ENCODE peak calls at places on chromosomes 3 and 15, in nine cellular contexts. One of them, this sample, is unnamed. For H3K27me3 and H3K36me3, the result is how much of the 10 kb centered on the place peaks cover.

GRCh38 chr3:102415553-102415952 is 19.3 kb upstream of the ZPLD1 start:
- DNase-seq in GM06990: no peak
- DNase-seq in HepG2: no peak
- DNase-seq in GM23248: peak
- DNase-seq in neuronal stem cell: no peak
- DNase-seq in aorta: no peak
- DNase-seq in left ventricle myocardium inferior: no peak
- DNase-seq in pancreas: no peak
- DNase-seq in heart left ventricle: no peak
- DNase-seq in this sample: no peak

GRCh38 chr3:151123827-151124226 is 38.4 kb downstream of the MED12L start:
- DNase-seq in GM06990: no peak
- DNase-seq in HepG2: no peak
- DNase-seq in GM23248: no peak
- DNase-seq in neuronal stem cell: no peak
- DNase-seq in aorta: no peak
- DNase-seq in left ventricle myocardium inferior: no peak
- DNase-seq in pancreas: no peak
- DNase-seq in heart left ventricle: no peak
- DNase-seq in this sample: no peak

GRCh38 chr15:36502509-36502908 is 76.9 kb upstream of the CDIN1 start:
- DNase-seq in GM06990: no peak
- DNase-seq in HepG2: no peak
- DNase-seq in GM23248: no peak
- DNase-seq in neuronal stem cell: no peak
- DNase-seq in aorta: no peak
- DNase-seq in left ventricle myocardium inferior: no peak
- DNase-seq in pancreas: no peak
- DNase-seq in heart left ventricle: no peak
- DNase-seq in this sample: no peak

GRCh38 chr3:13537926-13538325 is 11.0 kb upstream of the FBLN2 start:
- DNase-seq in GM06990: no peak
- DNase-seq in HepG2: no peak
- DNase-seq in GM23248: peak
- DNase-seq in neuronal stem cell: no peak
- DNase-seq in aorta: peak
- DNase-seq in left ventricle myocardium inferior: no peak
- DNase-seq in pancreas: no peak
- DNase-seq in heart left ventricle: peak
- DNase-seq in this sample: peak

GRCh38 chr3:115623414-115623868 is at the start of gene GAP43:
- DNase-seq in GM06990: no peak
- DNase-seq in HepG2: peak
- DNase-seq in GM23248: peak
- DNase-seq in neuronal stem cell: no peak
- DNase-seq in aorta: peak
- DNase-seq in left ventricle myocardium inferior: peak
- DNase-seq in pancreas: peak
- DNase-seq in heart left ventricle: no peak
- DNase-seq in this sample: peak

GRCh38 chr15:50798684-50799083 is 33.2 kb upstream of the SPPL2A start:
- DNase-seq in GM06990: no peak
- DNase-seq in HepG2: no peak
- DNase-seq in GM23248: no peak
- DNase-seq in neuronal stem cell: no peak
- DNase-seq in aorta: no peak
- DNase-seq in left ventricle myocardium inferior: no peak
- DNase-seq in pancreas: peak
- DNase-seq in heart left ventricle: no peak
- DNase-seq in this sample: peak

GRCh38 chr3:194758716-194759115 is 73.0 kb downstream of the FAM43A start:
- DNase-seq in GM06990: no peak
- DNase-seq in HepG2: no peak
- DNase-seq in GM23248: no peak
- DNase-seq in neuronal stem cell: no peak
- DNase-seq in aorta: no peak
- DNase-seq in left ventricle myocardium inferior: no peak
- DNase-seq in pancreas: no peak
- DNase-seq in heart left ventricle: no peak
- DNase-seq in this sample: no peak

GRCh38 chr15:36808401-36809160 is 229.2 kb downstream of the CDIN1 start:
- DNase-seq in GM06990: no peak
- DNase-seq in HepG2: peak
- DNase-seq in GM23248: no peak
- DNase-seq in neuronal stem cell: no peak
- DNase-seq in aorta: no peak
- DNase-seq in left ventricle myocardium inferior: no peak
- DNase-seq in pancreas: peak
- DNase-seq in heart left ventricle: no peak
- DNase-seq in this sample: no peak

GRCh38 chr3:60746690-60747416 is 504.4 kb downstream of the FHIT start:
- DNase-seq in GM06990: no peak
- DNase-seq in HepG2: no peak
- DNase-seq in GM23248: peak
- DNase-seq in neuronal stem cell: no peak
- DNase-seq in aorta: no peak
- DNase-seq in left ventricle myocardium inferior: no peak
- DNase-seq in pancreas: no peak
- DNase-seq in heart left ventricle: no peak
- DNase-seq in this sample: no peak

GRCh38 chr3:176159796-176160195 is 1037.5 kb downstream of the TBL1XR1 start:
- DNase-seq in GM06990: no peak
- DNase-seq in HepG2: no peak
- DNase-seq in GM23248: peak
- DNase-seq in neuronal stem cell: no peak
- DNase-seq in aorta: no peak
- DNase-seq in left ventricle myocardium inferior: no peak
- DNase-seq in pancreas: no peak
- DNase-seq in heart left ventricle: no peak
- DNase-seq in this sample: no peak

GRCh38 chr3:126488205-126488604 is 12.5 kb upstream of the ZXDC start:
- DNase-seq in GM06990: no peak
- DNase-seq in HepG2: no peak
- DNase-seq in GM23248: no peak
- DNase-seq in neuronal stem cell: no peak
- DNase-seq in aorta: no peak
- DNase-seq in left ventricle myocardium inferior: no peak
- DNase-seq in pancreas: no peak
- DNase-seq in heart left ventricle: peak
- DNase-seq in this sample: no peak

GRCh38 chr15:38169982-38170381 is 82.7 kb upstream of the SPRED1 start:
- DNase-seq in GM06990: no peak
- DNase-seq in HepG2: no peak
- DNase-seq in GM23248: peak
- DNase-seq in neuronal stem cell: no peak
- DNase-seq in aorta: no peak
- DNase-seq in left ventricle myocardium inferior: no peak
- DNase-seq in pancreas: no peak
- DNase-seq in heart left ventricle: no peak
- DNase-seq in this sample: no peak

GRCh38 chr3:172179680-172180399 is 140.5 kb downstream of the FNDC3B start:
- DNase-seq in GM06990: peak
- DNase-seq in HepG2: peak
- DNase-seq in GM23248: no peak
- DNase-seq in neuronal stem cell: no peak
- DNase-seq in aorta: no peak
- DNase-seq in left ventricle myocardium inferior: no peak
- DNase-seq in pancreas: no peak
- DNase-seq in heart left ventricle: no peak
- DNase-seq in this sample: no peak

GRCh38 chr3:23696842-23697241 is 108.9 kb upstream of the UBE2E1 start:
- DNase-seq in GM06990: no peak
- DNase-seq in HepG2: no peak
- DNase-seq in GM23248: no peak
- DNase-seq in neuronal stem cell: no peak
- DNase-seq in aorta: no peak
- DNase-seq in left ventricle myocardium inferior: no peak
- DNase-seq in pancreas: no peak
- DNase-seq in heart left ventricle: no peak
- DNase-seq in this sample: peak

DNA sequence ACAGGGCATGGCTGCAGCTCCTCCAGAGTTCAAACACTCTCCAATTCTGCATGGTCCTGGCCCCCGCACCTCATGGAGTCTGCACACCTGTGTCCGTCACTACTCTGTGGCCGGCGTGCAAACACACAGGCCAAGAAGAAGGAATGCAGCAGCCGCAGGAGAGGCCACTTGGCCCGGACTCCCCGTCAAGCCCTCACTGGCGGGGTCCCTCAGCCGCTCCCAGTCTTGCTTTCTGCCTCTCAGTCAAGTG is 16.3 kb downstream of the TNK2 start:
- DNase-seq in GM06990: no peak
- DNase-seq in HepG2: no peak
- DNase-seq in GM23248: no peak
- DNase-seq in neuronal stem cell: no peak
- DNase-seq in aorta: no peak
- DNase-seq in left ventricle myocardium inferior: no peak
- DNase-seq in pancreas: no peak
- DNase-seq in heart left ventricle: no peak
- DNase-seq in this sample: no peak
- H3K4me3 ChIP-seq in GM06990: no peak
- H3K4me3 ChIP-seq in HepG2: peak
- H3K4me3 ChIP-seq in GM23248: no peak
- H3K4me3 ChIP-seq in neuronal stem cell: no peak
- H3K4me3 ChIP-seq in aorta: no peak
- H3K4me3 ChIP-seq in left ventricle myocardium inferior: peak
- H3K4me3 ChIP-seq in pancreas: no peak
- H3K4me3 ChIP-seq in heart left ventricle: peak
- H3K4me3 ChIP-seq in this sample: no peak

DNA sequence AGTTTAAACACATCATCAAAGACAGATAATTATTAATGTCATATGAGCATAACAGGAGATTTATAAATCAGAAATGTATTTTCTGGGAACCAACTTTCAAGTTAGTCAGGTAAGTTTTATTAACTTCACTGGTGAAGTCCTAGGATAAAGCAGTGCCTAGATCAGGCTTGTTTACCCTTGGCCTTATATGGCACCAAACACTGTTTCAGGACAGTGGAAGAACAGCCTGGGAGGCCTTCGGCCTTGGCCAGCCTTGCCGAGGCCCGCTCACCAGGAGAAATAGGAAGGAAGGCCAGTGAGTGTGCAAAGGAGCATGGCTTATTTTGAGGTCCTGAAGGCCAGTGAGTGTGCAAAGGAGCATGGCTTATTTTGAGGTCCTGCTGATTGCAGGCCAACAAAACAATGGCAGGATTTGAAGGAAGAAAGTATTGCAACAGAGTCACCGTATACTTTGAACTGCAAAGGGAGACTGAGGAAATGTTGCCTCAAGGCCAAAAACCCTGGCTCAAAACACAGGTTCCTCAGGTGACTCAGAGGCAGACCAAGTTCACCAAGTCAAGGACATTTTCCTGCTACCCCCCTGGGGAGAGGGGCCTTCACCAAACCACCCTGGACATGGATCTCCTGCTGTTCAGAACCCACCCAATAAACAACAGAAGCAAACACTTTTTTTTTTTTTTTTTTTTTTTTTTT is 174.3 kb downstream of the TP63 start:
- DNase-seq in GM06990: no peak
- DNase-seq in HepG2: no peak
- DNase-seq in GM23248: no peak
- DNase-seq in neuronal stem cell: no peak
- DNase-seq in aorta: no peak
- DNase-seq in left ventricle myocardium inferior: no peak
- DNase-seq in pancreas: no peak
- DNase-seq in heart left ventricle: no peak
- DNase-seq in this sample: no peak
- H3K27me3 ChIP-seq in GM06990: under half
- H3K27me3 ChIP-seq in HepG2: under half
- H3K27me3 ChIP-seq in GM23248: under half
- H3K27me3 ChIP-seq in neuronal stem cell: under half
- H3K27me3 ChIP-seq in aorta: under half
- H3K27me3 ChIP-seq in left ventricle myocardium inferior: under half
- H3K27me3 ChIP-seq in pancreas: under half
- H3K27me3 ChIP-seq in heart left ventricle: under half
- H3K27me3 ChIP-seq in this sample: under half

GRCh38 chr15:43410572-43411214 is 39.8 kb downstream of the TUBGCP4 start:
- DNase-seq in GM06990: no peak
- DNase-seq in HepG2: no peak
- DNase-seq in GM23248: peak
- DNase-seq in neuronal stem cell: no peak
- DNase-seq in aorta: no peak
- DNase-seq in left ventricle myocardium inferior: no peak
- DNase-seq in pancreas: no peak
- DNase-seq in heart left ventricle: no peak
- DNase-seq in this sample: no peak

GRCh38 chr15:43406808-43407207 is 35.9 kb downstream of the TUBGCP4 start:
- DNase-seq in GM06990: no peak
- DNase-seq in HepG2: no peak
- DNase-seq in GM23248: no peak
- DNase-seq in neuronal stem cell: no peak
- DNase-seq in aorta: no peak
- DNase-seq in left ventricle myocardium inferior: no peak
- DNase-seq in pancreas: no peak
- DNase-seq in heart left ventricle: no peak
- DNase-seq in this sample: no peak

GRCh38 chr15:43408789-43409188 is 37.9 kb downstream of the TUBGCP4 start:
- DNase-seq in GM06990: no peak
- DNase-seq in HepG2: no peak
- DNase-seq in GM23248: no peak
- DNase-seq in neuronal stem cell: no peak
- DNase-seq in aorta: no peak
- DNase-seq in left ventricle myocardium inferior: no peak
- DNase-seq in pancreas: no peak
- DNase-seq in heart left ventricle: no peak
- DNase-seq in this sample: no peak

GRCh38 chr15:43414196-43414595 is 43.3 kb downstream of the TUBGCP4 start:
- DNase-seq in GM06990: no peak
- DNase-seq in HepG2: no peak
- DNase-seq in GM23248: peak
- DNase-seq in neuronal stem cell: no peak
- DNase-seq in aorta: no peak
- DNase-seq in left ventricle myocardium inferior: no peak
- DNase-seq in pancreas: no peak
- DNase-seq in heart left ventricle: no peak
- DNase-seq in this sample: no peak

GRCh38 chr15:43412096-43412495 is 41.2 kb downstream of the TUBGCP4 start:
- DNase-seq in GM06990: no peak
- DNase-seq in HepG2: no peak
- DNase-seq in GM23248: peak
- DNase-seq in neuronal stem cell: no peak
- DNase-seq in aorta: no peak
- DNase-seq in left ventricle myocardium inferior: no peak
- DNase-seq in pancreas: no peak
- DNase-seq in heart left ventricle: no peak
- DNase-seq in this sample: no peak
- H3K36me3 ChIP-seq in GM06990: under half
- H3K36me3 ChIP-seq in HepG2: half or more
- H3K36me3 ChIP-seq in GM23248: half or more
- H3K36me3 ChIP-seq in neuronal stem cell: half or more
- H3K36me3 ChIP-seq in aorta: under half
- H3K36me3 ChIP-seq in left ventricle myocardium inferior: half or more
- H3K36me3 ChIP-seq in pancreas: under half
- H3K36me3 ChIP-seq in heart left ventricle: half or more
- H3K36me3 ChIP-seq in this sample: half or more

DNA sequence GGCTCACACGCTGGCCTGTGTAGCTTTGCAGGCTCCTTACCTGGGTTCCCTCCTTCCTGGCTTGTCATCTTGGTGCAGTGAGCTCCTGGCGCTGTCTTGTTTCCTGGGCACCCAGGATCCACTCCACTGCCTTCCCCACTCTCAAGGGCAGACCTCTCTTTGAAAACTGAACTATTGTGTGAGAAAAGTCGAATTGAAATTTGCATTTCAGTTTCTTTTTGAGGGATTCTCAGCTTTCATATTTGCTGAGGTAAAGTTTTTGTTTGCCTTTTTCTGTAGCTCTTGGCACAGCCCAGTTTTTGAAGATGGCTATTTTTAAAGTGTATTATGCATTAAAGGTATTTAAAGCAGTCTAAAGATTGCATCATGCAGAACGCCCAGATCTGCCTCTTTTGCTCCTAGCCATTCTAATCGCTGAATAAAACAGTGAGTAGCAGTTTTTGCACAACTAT is 70.1 kb downstream of the CCK start:
- DNase-seq in GM06990: peak
- DNase-seq in HepG2: no peak
- DNase-seq in GM23248: no peak
- DNase-seq in neuronal stem cell: no peak
- DNase-seq in aorta: no peak
- DNase-seq in left ventricle myocardium inferior: no peak
- DNase-seq in pancreas: no peak
- DNase-seq in heart left ventricle: no peak
- DNase-seq in this sample: no peak
- H3K4me3 ChIP-seq in GM06990: peak
- H3K4me3 ChIP-seq in HepG2: no peak
- H3K4me3 ChIP-seq in GM23248: no peak
- H3K4me3 ChIP-seq in neuronal stem cell: no peak
- H3K4me3 ChIP-seq in aorta: no peak
- H3K4me3 ChIP-seq in left ventricle myocardium inferior: no peak
- H3K4me3 ChIP-seq in pancreas: no peak
- H3K4me3 ChIP-seq in heart left ventricle: no peak
- H3K4me3 ChIP-seq in this sample: no peak

This sample was measured in MG63.